ENCODE peak calls at places on chromosome 9, in eight cellular contexts. Z, M, L, W, J, R, X and Q are unnamed samples.
A peak's percentile ranks its signal among the peaks of the same experiment; 100 is the strongest.

GRCh38 chr9:119273984-119274665 is 95.1 kb downstream of the BRINP1 start:
- DNase-seq in X (peak; percentile 11), W (no peak), R (no peak), L (no peak), J (no peak), M (no peak), Z (no peak), Q (peak; percentile 41)

GRCh38 chr9:614421-614820 is 227.1 kb upstream of the DMRT1 start:
- DNase-seq in W (no peak), Z (no peak), R (no peak), X (no peak), J (no peak), M (no peak), L (no peak), Q (no peak)

GRCh38 chr9:93579711-93580516 is 3.5 kb downstream of the PHF2 start:
- DNase-seq in R (no peak), L (no peak), X (no peak), M (no peak), J (no peak), Z (no peak), W (no peak), Q (no peak)

GRCh38 chr9:96061293-96061987 is 185.9 kb downstream of the ERCC6L2 start:
- DNase-seq in R (no peak), L (no peak), M (peak; percentile 43), J (peak; percentile 15), X (no peak), Z (peak; percentile 74), W (peak; percentile 80), Q (peak; percentile 75)

GRCh38 chr9:113998529-113999255 is 79.4 kb downstream of the AMBP start:
- DNase-seq in X (no peak), W (no peak), Z (peak; percentile 42), R (no peak), J (no peak), M (peak; percentile 23), L (no peak), Q (peak; percentile 33)

GRCh38 chr9:35948901-35949318 is 9.0 kb downstream of the OR2S2 start:
- DNase-seq in R (no peak), J (no peak), Z (no peak), M (no peak), L (no peak), X (no peak), W (no peak), Q (no peak)

GRCh38 chr9:91824591-91825339 is 125.3 kb downstream of the ROR2 start:
- DNase-seq in J (no peak), R (no peak), W (no peak), L (no peak), M (no peak), Z (no peak), X (no peak), Q (no peak)

GRCh38 chr9:134976403-134976802 is 58.7 kb upstream of the FCN1 start:
- DNase-seq in R (no peak), J (no peak), L (no peak), Z (no peak), X (no peak), W (no peak), M (no peak), Q (no peak)

GRCh38 chr9:121455527-121456239 is 44.0 kb downstream of the GGTA1 start:
- DNase-seq in X (no peak), Z (no peak), J (no peak), R (no peak), L (peak; percentile 61), M (peak; percentile 37), W (no peak), Q (no peak)

GRCh38 chr9:93099551-93100264 is 3.7 kb downstream of the CARD19 start:
- DNase-seq in W (no peak), J (no peak), M (no peak), X (no peak), L (no peak), R (no peak), Z (no peak), Q (no peak)

GRCh38 chr9:84799231-84799630 is 129.7 kb downstream of the NTRK2 start:
- DNase-seq in X (no peak), J (no peak), R (no peak), M (no peak), W (no peak), Z (no peak), L (no peak), Q (no peak)

GRCh38 chr9:78073722-78074121 is 42.1 kb upstream of the GNAQ start:
- DNase-seq in X (no peak), M (no peak), W (no peak), R (no peak), J (no peak), Z (no peak), L (no peak), Q (no peak)

GRCh38 chr9:96156151-96156550 is 145.8 kb downstream of the HSD17B3 start:
- DNase-seq in W (no peak), M (no peak), L (no peak), X (peak; percentile 36), R (no peak), Z (no peak), J (no peak), Q (no peak)

GRCh38 chr9:94772654-94773303 is 46.3 kb downstream of the AOPEP start:
- DNase-seq in J (no peak), X (peak; percentile 44), L (no peak), R (no peak), M (no peak), W (no peak), Z (peak; percentile 23), Q (peak; percentile 82)

GRCh38 chr9:128505414-128505765 is 871 bp downstream of the GLE1 start:
- DNase-seq in J (no peak), L (no peak), R (no peak), M (no peak), X (no peak), Z (peak; percentile 42), W (no peak), Q (no peak)

GRCh38 chr9:89781838-89782237 is 177.0 kb downstream of the GADD45G start:
- DNase-seq in J (no peak), M (peak; percentile 26), R (no peak), W (no peak), Z (no peak), X (no peak), L (peak; percentile 48), Q (no peak)